ENCODE peak calls at places on chromosomes 5 and 9, in six cellular contexts. V is breast epithelium, G is uterus, E is heart left ventricle, L is vagina, B is body of pancreas. R is an unnamed sample.

GRCh38 chr5:67165524-67166459 is 30.8 kb downstream of the CD180 start:
- DNase-seq in V (peak), G (peak), E (peak), L (no peak), B (peak), R (no peak)

GRCh38 chr5:24141046-24141445 is 503.7 kb downstream of the CDH10 start:
- DNase-seq in V (no peak), G (no peak), E (no peak), L (no peak), B (no peak), R (no peak)

GRCh38 chr5:96657068-96657467 is 5.1 kb upstream of the CAST start:
- DNase-seq in V (peak), G (no peak), E (no peak), L (no peak), B (no peak), R (peak)

GRCh38 chr9:77820293-77820954 is 172.3 kb upstream of the GNA14 start:
- DNase-seq in V (no peak), G (no peak), E (no peak), L (no peak), B (no peak), R (peak)

GRCh38 chr5:133155326-133155969 is 103.6 kb downstream of the HSPA4 start:
- DNase-seq in V (no peak), G (no peak), E (no peak), L (no peak), B (no peak), R (no peak)

GRCh38 chr5:83927140-83927733 is 206.6 kb upstream of the HAPLN1 start:
- DNase-seq in V (no peak), G (peak), E (peak), L (no peak), B (peak), R (peak)

GRCh38 chr5:17314907-17315471 is 97.6 kb downstream of the BASP1 start:
- DNase-seq in V (no peak), G (no peak), E (no peak), L (no peak), B (no peak), R (no peak)

GRCh38 chr5:14854806-14855205 is 16.8 kb downstream of the ANKH start:
- DNase-seq in V (no peak), G (no peak), E (no peak), L (no peak), B (no peak), R (no peak)

GRCh38 chr5:174045470-174046025 is at the start of gene NSG2:
- DNase-seq in V (peak), G (peak), E (peak), L (no peak), B (peak), R (peak)

GRCh38 chr5:9498541-9499497 is 47.1 kb downstream of the SEMA5A start:
- DNase-seq in V (no peak), G (no peak), E (no peak), L (no peak), B (peak), R (no peak)

GRCh38 chr9:72894342-72894741 is 58.5 kb downstream of the ALDH1A1 start:
- DNase-seq in V (no peak), G (no peak), E (no peak), L (no peak), B (no peak), R (no peak)

GRCh38 chr5:167773902-167774301 is 517.5 kb upstream of the WWC1 start:
- DNase-seq in V (no peak), G (no peak), E (no peak), L (no peak), B (no peak), R (no peak)

GRCh38 chr9:73270967-73271722 is 119.5 kb downstream of the ANXA1 start:
- DNase-seq in V (no peak), G (no peak), E (no peak), L (no peak), B (no peak), R (peak)

GRCh38 chr5:88480766-88481499 is 212.3 kb upstream of the TMEM161B start:
- DNase-seq in V (no peak), G (no peak), E (no peak), L (no peak), B (no peak), R (no peak)

GRCh38 chr9:132610661-132611060 is 28.3 kb downstream of the BARHL1 start:
- DNase-seq in V (no peak), G (no peak), E (no peak), L (no peak), B (no peak), R (no peak)

GRCh38 chr9:19992556-19992955 is 203.7 kb upstream of the SLC24A2 start:
- DNase-seq in V (no peak), G (no peak), E (no peak), L (no peak), B (no peak), R (no peak)

GRCh38 chr9:107841078-107841477 is 351.5 kb upstream of the KLF4 start:
- DNase-seq in V (no peak), G (no peak), E (no peak), L (no peak), B (no peak), R (no peak)

GRCh38 chr9:77099388-77099787 is 77.9 kb upstream of the VPS13A start:
- DNase-seq in V (no peak), G (no peak), E (no peak), L (no peak), B (no peak), R (no peak)

GRCh38 chr5:56313004-56313531 is 79.9 kb upstream of the ANKRD55 start:
- DNase-seq in V (no peak), G (no peak), E (no peak), L (no peak), B (no peak), R (no peak)

GRCh38 chr5:29944327-29944726 is 1249.2 kb upstream of the CDH6 start:
- DNase-seq in V (no peak), G (no peak), E (no peak), L (no peak), B (no peak), R (no peak)

GRCh38 chr5:6574537-6574936 is 58.3 kb downstream of the NSUN2 start:
- DNase-seq in V (no peak), G (no peak), E (no peak), L (peak), B (no peak), R (no peak)

GRCh38 chr9:33466565-33467495 is 6.9 kb downstream of the NOL6 start:
- DNase-seq in V (no peak), G (peak), E (peak), L (no peak), B (peak), R (no peak)

GRCh38 chr5:683619-684481 is 9.3 kb downstream of the TPPP start:
- DNase-seq in V (no peak), G (peak), E (peak), L (no peak), B (no peak), R (no peak)

GRCh38 chr5:97854871-97855762 is 672.1 kb upstream of the RIOK2 start:
- DNase-seq in V (no peak), G (no peak), E (peak), L (no peak), B (no peak), R (no peak)

GRCh38 chr9:135085830-135086546 is 1.5 kb upstream of the OLFM1 start:
- DNase-seq in V (peak), G (peak), E (peak), L (no peak), B (peak), R (peak)

GRCh38 chr5:128227984-128228383 is 144.4 kb downstream of the SLC12A2 start:
- DNase-seq in V (no peak), G (peak), E (no peak), L (no peak), B (no peak), R (peak)

GRCh38 chr5:157670662-157671591 is at the start of gene C5orf52:
- DNase-seq in V (no peak), G (peak), E (peak), L (peak), B (peak), R (no peak)

GRCh38 chr5:173310861-173311515 is 17.2 kb downstream of the STC2 start:
- DNase-seq in V (no peak), G (peak), E (peak), L (no peak), B (no peak), R (no peak)

GRCh38 chr5:93582677-93583524 is at the start of gene NR2F1:
- DNase-seq in V (peak), G (peak), E (no peak), L (no peak), B (peak), R (no peak)
- TF ChIP-seq POLR2A in V (peak), G (no peak), E (no peak), L (peak), B (peak), R (peak)

GRCh38 chr9:36486933-36487481 is 85.7 kb upstream of the MELK start:
- DNase-seq in V (peak), G (peak), E (peak), L (no peak), B (peak), R (no peak)
- TF ChIP-seq POLR2A in V (no peak), G (no peak), E (no peak), L (no peak), B (peak), R (no peak)

GRCh38 chr9:89408628-89409101 is 89.2 kb downstream of the SEMA4D start:
- DNase-seq in V (no peak), G (no peak), E (no peak), L (no peak), B (no peak), R (no peak)
- TF ChIP-seq POLR2A in V (no peak), G (no peak), E (no peak), L (no peak), B (no peak), R (no peak)

DNA sequence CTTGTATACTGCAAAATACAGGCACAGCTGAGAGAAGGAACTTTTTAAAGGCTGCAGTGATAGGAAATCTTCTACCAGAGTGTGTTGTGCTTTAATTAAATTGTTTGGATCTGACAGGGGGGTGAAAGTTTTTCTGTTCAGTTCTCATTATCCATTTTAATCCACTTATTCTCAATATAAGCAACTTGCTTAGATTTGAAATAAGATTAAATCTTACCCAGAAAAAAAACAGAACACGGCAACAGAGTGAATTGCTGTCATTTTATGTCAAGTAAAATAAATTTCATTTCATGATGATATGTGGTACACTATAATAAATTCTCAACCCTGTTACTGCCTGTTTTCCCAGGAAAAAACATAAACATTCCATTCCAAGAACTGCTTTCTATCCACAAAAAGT is 37.1 kb upstream of the CAMK4 start:
- DNase-seq in V (no peak), G (no peak), E (no peak), L (no peak), B (no peak), R (no peak)
- TF ChIP-seq POLR2A in V (no peak), G (no peak), E (no peak), L (no peak), B (no peak), R (no peak)

DNA sequence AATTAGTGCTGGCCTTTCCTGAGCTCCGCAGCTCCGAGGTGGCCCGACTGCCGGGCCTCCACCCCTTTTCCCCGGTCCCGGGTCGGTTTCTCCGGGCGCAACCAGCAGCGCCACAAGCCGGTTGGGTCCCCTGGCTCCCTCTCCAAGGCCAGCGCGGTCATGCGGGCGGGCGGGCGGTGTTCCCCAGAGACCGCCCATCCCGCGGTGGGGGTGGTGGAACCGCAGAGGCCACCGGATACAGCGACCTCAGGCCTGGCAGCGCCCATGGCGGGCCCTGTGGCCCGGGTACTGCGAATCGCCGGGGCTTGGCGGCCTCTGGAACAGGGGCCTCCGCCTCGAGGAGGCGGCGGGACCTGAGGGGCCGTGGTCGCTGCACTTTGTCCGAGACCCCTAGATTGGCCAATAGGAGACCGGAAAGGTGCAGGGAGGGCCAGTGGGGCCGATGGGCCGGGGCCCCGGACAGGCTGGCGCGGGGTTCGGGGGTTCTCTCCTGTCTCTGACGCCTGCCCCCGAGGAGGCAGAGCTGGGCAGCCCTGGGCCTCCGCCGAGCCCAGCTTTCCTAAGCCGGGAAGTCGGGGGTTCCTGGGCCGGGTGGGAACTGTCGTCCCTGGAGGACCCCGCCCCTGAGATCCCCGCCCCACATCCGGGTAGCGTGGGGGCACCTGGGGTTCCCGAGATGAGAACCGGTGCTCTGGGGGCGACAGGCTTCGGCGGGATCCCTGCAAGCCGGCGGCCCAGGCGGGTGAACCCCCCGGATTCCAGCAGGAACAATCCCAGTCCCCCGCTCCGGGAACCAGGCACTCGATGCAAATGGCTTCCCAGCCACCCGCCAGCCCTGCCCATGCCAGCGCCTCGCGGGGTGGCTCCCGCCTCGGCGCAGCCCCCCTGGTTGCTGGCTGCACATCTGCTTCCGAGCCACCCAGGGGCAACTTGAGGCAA is 293.9 kb downstream of the ZSWIM6 start:
- DNase-seq in V (peak), G (peak), E (peak), L (no peak), B (peak), R (no peak)
- TF ChIP-seq POLR2A in V (no peak), G (no peak), E (peak), L (no peak), B (peak), R (no peak)

DNA sequence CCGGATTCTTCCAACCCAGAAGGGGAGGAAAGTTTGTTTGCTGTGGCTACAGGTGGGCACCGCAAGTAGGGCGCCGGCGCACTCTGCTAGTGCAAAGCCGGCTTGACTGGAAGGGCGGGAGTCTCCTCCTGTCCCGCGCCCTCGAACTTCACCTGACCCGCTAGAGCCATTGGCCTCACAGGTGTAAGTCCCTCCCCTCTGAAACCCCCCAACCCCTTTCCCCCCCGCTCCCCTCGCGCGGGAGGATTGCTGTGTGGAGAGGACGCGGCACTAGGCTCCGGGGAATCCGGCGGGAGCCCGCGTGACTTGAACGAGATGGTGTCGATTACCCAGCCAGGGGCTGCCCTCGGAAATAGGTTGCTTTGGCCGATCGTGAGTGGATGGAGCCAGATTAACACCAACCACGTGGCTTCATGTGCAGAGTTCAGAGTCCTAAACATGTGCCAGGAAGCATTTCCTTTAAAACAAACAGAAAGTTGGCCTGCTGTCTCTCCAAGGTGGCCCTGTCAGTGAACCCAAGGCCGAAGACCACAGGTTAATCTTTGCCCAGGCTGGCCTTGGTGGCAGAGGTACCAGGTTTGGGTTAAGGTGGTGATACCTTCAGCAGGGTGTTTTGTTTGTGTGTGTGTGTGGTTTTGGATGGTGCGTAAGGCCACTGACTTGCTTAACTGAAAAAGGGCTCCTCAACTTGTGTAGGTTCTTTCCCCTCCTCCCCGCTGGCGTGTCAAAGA is 1.0 kb downstream of the IQGAP2 start:
- DNase-seq in V (peak), G (peak), E (no peak), L (no peak), B (peak), R (no peak)
- TF ChIP-seq POLR2A in V (no peak), G (no peak), E (no peak), L (no peak), B (peak), R (no peak)

DNA sequence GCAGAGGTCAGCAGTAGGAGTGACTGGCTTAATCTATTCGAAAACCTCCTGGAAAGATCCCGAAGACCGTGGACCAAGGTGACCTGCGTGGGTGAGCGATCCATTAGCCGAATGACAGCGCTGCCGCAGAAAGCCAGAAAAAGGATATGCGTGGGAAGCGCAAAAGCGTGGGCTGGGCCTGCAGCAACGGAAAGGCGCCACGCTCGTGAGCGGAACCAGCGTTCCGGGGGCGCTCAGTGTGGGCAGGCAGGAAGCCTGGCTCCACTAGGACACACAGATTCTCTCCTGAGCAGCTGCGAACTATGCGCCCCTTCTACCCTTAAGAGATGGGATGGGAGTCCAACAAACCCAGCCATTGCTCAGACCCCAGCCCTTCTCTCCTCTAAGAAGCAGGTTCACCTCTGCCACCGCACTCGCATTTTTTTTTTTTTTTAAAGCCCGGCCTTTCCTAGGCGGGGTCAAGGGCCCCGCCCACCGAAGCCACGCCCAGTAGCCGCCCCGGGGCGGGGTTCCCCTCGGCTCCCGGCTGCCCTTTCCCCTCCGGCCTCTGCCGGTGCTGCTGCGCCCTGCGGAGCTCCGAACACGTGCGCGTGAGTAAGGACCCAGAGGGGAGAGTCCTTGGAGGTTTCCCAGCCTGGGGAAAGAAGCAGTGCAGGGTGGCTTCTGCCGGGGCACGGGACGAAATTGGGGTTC is 19.8 kb upstream of the MATR3 start:
- DNase-seq in V (peak), G (peak), E (peak), L (no peak), B (peak), R (peak)
- TF ChIP-seq POLR2A in V (no peak), G (peak), E (peak), L (peak), B (peak), R (peak)

DNA sequence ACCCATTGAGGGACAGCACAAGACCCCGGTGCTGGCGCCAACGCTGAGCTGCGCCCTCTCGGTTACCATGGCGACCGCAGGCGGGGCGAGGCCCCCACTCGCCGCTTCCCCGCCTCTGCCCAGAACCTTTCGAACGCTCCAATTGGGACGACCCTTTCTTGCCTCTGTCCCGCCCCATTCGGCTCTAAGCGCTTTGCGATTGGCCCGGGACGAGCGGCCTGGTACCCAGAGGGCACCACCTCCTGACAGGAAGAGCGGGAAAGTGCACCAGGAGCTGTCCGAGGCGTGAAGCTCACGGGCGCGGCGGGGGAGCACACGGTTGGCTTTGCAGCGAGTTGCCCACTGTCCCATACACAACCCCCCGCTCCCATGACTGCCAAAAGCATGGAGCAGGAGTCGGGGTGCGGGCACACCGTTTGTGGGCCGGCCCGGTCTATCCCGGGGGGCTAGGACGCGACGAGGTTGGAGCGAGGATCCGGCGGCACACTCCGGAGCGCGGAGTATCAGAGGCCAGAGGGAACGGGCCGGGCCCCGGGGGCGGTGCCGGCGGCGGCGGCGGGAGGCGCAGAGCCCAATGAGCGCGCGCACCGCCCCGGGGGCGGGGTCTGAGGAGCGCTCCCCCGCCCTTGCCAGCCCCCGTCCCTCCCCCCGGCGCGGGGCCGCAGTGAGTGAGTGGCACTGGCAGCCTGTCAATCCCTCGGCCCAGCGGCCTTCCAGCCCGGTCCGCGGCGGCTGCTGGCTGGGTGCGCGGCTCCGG is 978 bp upstream of the PBX3 start:
- DNase-seq in V (peak), G (peak), E (peak), L (no peak), B (peak), R (peak)
- TF ChIP-seq POLR2A in V (no peak), G (no peak), E (peak), L (peak), B (peak), R (peak)

GRCh38 chr9:82206946-82207345 is 218.4 kb downstream of the SPATA31D1 start:
- DNase-seq in V (no peak), G (no peak), E (no peak), L (no peak), B (no peak), R (no peak)
- TF ChIP-seq POLR2A in V (no peak), G (no peak), E (no peak), L (no peak), B (no peak), R (no peak)

R was measured in H54.